ENCODE peak calls at places on chromosome X, in five cellular contexts. One of them, this sample, is unnamed.

GRCh38 chrX:11793734-11794133 is 35.7 kb downstream of the MSL3 start:
- DNase-seq in glutamatergic neuron: no peak
- DNase-seq in kidney: no peak
- DNase-seq in lung microvascular endothelial cell: no peak
- DNase-seq in AG04450: no peak
- DNase-seq in this sample: no peak

GRCh38 chrX:2272337-2272736 is 228.4 kb downstream of the DHRSX start:
- DNase-seq in glutamatergic neuron: no peak
- DNase-seq in lung microvascular endothelial cell: no peak
- DNase-seq in kidney: no peak
- DNase-seq in AG04450: no peak
- DNase-seq in this sample: no peak

GRCh38 chrX:39016551-39016950 is 215.3 kb downstream of the MID1IP1 start:
- DNase-seq in kidney: no peak
- DNase-seq in AG04450: no peak
- DNase-seq in lung microvascular endothelial cell: no peak
- DNase-seq in glutamatergic neuron: no peak
- DNase-seq in this sample: no peak

GRCh38 chrX:78652971-78653822 is 5.9 kb downstream of the RTL3 start:
- DNase-seq in lung microvascular endothelial cell: peak
- DNase-seq in kidney: no peak
- DNase-seq in glutamatergic neuron: no peak
- DNase-seq in AG04450: no peak
- DNase-seq in this sample: peak

GRCh38 chrX:145773006-145773405 is 44.6 kb upstream of the SLITRK2 start:
- DNase-seq in kidney: no peak
- DNase-seq in lung microvascular endothelial cell: no peak
- DNase-seq in AG04450: no peak
- DNase-seq in glutamatergic neuron: no peak
- DNase-seq in this sample: no peak

GRCh38 chrX:29419774-29420553 is 795.4 kb upstream of the MAGEB2 start:
- DNase-seq in kidney: no peak
- DNase-seq in glutamatergic neuron: no peak
- DNase-seq in lung microvascular endothelial cell: no peak
- DNase-seq in AG04450: no peak
- DNase-seq in this sample: no peak

GRCh38 chrX:71017396-71017939 is 50.7 kb downstream of the SNX12 start:
- DNase-seq in glutamatergic neuron: no peak
- DNase-seq in AG04450: no peak
- DNase-seq in kidney: no peak
- DNase-seq in lung microvascular endothelial cell: peak
- DNase-seq in this sample: no peak

GRCh38 chrX:40646489-40647306 is 663 bp downstream of the CXorf38 start:
- DNase-seq in AG04450: no peak
- DNase-seq in glutamatergic neuron: peak
- DNase-seq in lung microvascular endothelial cell: peak
- DNase-seq in kidney: peak
- DNase-seq in this sample: no peak

GRCh38 chrX:150308532-150309157 is 54.5 kb upstream of the MAMLD1 start:
- DNase-seq in glutamatergic neuron: no peak
- DNase-seq in AG04450: no peak
- DNase-seq in lung microvascular endothelial cell: no peak
- DNase-seq in kidney: no peak
- DNase-seq in this sample: no peak

GRCh38 chrX:121084903-121085611 is 37.6 kb downstream of the GLUD2 start:
- DNase-seq in kidney: no peak
- DNase-seq in glutamatergic neuron: no peak
- DNase-seq in lung microvascular endothelial cell: no peak
- DNase-seq in AG04450: no peak
- DNase-seq in this sample: no peak

GRCh38 chrX:151169783-151170182 is 6.6 kb upstream of the GPR50 start:
- DNase-seq in lung microvascular endothelial cell: no peak
- DNase-seq in AG04450: no peak
- DNase-seq in kidney: no peak
- DNase-seq in glutamatergic neuron: no peak
- DNase-seq in this sample: no peak

GRCh38 chrX:78548012-78548411 is 111.1 kb downstream of the RTL3 start:
- DNase-seq in kidney: no peak
- DNase-seq in glutamatergic neuron: no peak
- DNase-seq in AG04450: no peak
- DNase-seq in lung microvascular endothelial cell: no peak
- DNase-seq in this sample: no peak

This sample was measured in A673.